ENCODE peak calls at places on chromosomes 16 and 17, in eight cellular contexts. J, A, X, M, E, L, P and C are unnamed samples.
A peak's percentile ranks its signal among the peaks of the same experiment; 100 is the strongest.

GRCh38 chr16:53766304-53767016 is 62.5 kb downstream of the FTO start:
- DNase-seq in A (no peak), L (no peak), P (peak; percentile 71), M (no peak), X (no peak), E (no peak), J (no peak), C (no peak)

GRCh38 chr16:51402239-51402638 is 251.2 kb upstream of the SALL1 start:
- DNase-seq in M (no peak), E (no peak), J (no peak), A (no peak), P (no peak), X (no peak), L (no peak), C (no peak)

GRCh38 chr16:79599837-79600635 is 501 bp downstream of the MAF start:
- DNase-seq in P (no peak), X (peak; percentile 74), M (no peak), L (no peak), E (no peak), A (peak; percentile 55), J (no peak), C (no peak)

GRCh38 chr16:57590654-57591085 is 37.8 kb upstream of the ADGRG1 start:
- DNase-seq in E (peak; percentile 8), M (no peak), X (no peak), A (no peak), J (no peak), P (peak; percentile 57), L (peak; percentile 53), C (no peak)

GRCh38 chr17:66290097-66290722 is 12.2 kb upstream of the PRKCA start:
- DNase-seq in A (peak; percentile 52), X (peak; percentile 27), M (no peak), L (no peak), J (no peak), E (no peak), P (no peak), C (no peak)

GRCh38 chr17:61139219-61139618 is 260.4 kb upstream of the TBX2 start:
- DNase-seq in X (no peak), L (no peak), E (no peak), M (no peak), A (peak; percentile 82), J (no peak), P (peak; percentile 73), C (peak; percentile 96)

GRCh38 chr17:8122923-8123694 is 797 bp downstream of the HES7 start:
- DNase-seq in A (peak; percentile 35), M (no peak), L (no peak), P (no peak), J (no peak), E (no peak), X (peak; percentile 44), C (no peak)

GRCh38 chr16:82201906-82202305 is 31.9 kb upstream of the MPHOSPH6 start:
- DNase-seq in P (no peak), M (no peak), J (no peak), A (no peak), L (no peak), X (no peak), E (no peak), C (no peak)

GRCh38 chr17:20072692-20072992 is 63.5 kb downstream of the SPECC1 start:
- DNase-seq in A (no peak), M (no peak), J (no peak), P (no peak), X (no peak), L (no peak), E (no peak), C (no peak)

GRCh38 chr17:20074489-20074888 is 65.3 kb downstream of the SPECC1 start:
- DNase-seq in P (no peak), L (no peak), X (no peak), M (no peak), A (no peak), J (no peak), E (no peak), C (no peak)

GRCh38 chr17:20071824-20072691 is 62.9 kb downstream of the SPECC1 start:
- DNase-seq in X (no peak), J (no peak), L (no peak), M (no peak), P (peak; percentile 44), E (no peak), A (peak; percentile 28), C (no peak)

GRCh38 chr17:20073056-20073979 is 64.2 kb downstream of the SPECC1 start:
- DNase-seq in E (no peak), M (no peak), L (no peak), A (no peak), X (peak; percentile 40), J (no peak), P (peak; percentile 51), C (peak; percentile 43)

DNA sequence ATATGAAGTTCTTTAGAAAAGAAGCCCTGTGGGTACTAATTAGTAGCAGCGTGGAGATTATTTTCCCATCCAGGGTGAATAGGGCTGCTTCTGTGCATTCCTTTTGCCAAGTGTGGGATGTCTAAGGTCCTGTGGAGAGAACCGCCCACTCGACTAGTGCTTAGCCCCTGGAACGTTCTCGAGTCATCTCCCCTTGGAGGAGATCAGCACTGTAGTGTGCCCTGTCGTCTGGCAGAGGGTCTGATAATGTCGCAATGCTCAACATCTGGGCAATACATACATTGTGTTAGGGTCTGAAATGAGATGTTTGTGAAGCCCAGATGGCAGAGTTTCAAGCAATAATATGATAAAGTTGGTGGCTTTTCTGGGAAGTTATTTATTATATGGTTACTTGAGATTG is 64.8 kb downstream of the SPECC1 start:
- DNase-seq in A (no peak), P (peak; percentile 31), E (no peak), L (no peak), M (no peak), X (no peak), J (no peak), C (no peak)
- H3K4me3 ChIP-seq in A (no peak overlapping the region), P (peak overlapping the region; percentile 15), E (no peak overlapping the region), L (peak overlapping the region; percentile 6), M (no peak overlapping the region), X (no peak overlapping the region), J (peak overlapping the region; percentile 57), C (no peak overlapping the region)

DNA sequence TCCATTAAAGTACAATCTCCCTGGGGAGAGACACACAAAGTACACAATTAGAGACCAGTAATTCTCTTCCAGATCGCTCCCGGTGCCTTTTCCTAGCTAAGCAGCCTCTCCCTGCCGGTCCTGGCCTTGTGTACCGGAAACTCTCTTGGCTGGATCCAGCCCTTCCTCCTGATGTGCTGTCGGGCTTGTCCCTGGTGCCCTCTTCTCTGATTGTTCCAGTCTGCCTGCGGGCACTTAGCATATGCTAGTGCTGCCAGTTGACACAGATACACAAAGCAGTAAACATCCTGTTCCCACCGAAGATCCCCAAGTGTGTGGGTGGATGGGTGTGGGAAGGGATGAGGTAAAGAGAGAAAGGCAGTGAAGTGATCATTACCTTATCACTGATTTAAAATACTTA is 9.7 kb downstream of the HS3ST3B1 start:
- DNase-seq in A (no peak), X (no peak), L (no peak), P (peak; percentile 51), E (no peak), M (no peak), J (no peak), C (no peak)
- H3K4me3 ChIP-seq in A (no peak overlapping the region), X (peak overlapping the region; percentile 80), L (no peak overlapping the region), P (no peak overlapping the region), E (no peak overlapping the region), M (no peak overlapping the region), J (no peak overlapping the region), C (no peak overlapping the region)

GRCh38 chr16:1155353-1156110 is 2.6 kb downstream of the CACNA1H start:
- DNase-seq in M (no peak), A (no peak), J (no peak), L (no peak), E (no peak), P (no peak), X (no peak), C (no peak)

GRCh38 chr16:1152651-1153259 is at the start of gene CACNA1H:
- DNase-seq in X (peak; percentile 75), L (no peak), E (no peak), M (no peak), J (no peak), P (no peak), A (no peak), C (peak; percentile 15)

GRCh38 chr16:1154887-1155331 is 2.0 kb downstream of the CACNA1H start:
- DNase-seq in J (no peak), X (no peak), L (no peak), P (no peak), M (no peak), A (no peak), E (no peak), C (no peak)

GRCh38 chr16:1153480-1154160 is 714 bp downstream of the CACNA1H start:
- DNase-seq in X (no peak), P (no peak), A (no peak), L (no peak), M (no peak), E (no peak), J (no peak), C (no peak)

GRCh38 chr16:1154291-1154886 is 1.5 kb downstream of the CACNA1H start:
- DNase-seq in E (no peak), X (peak; percentile 48), A (no peak), M (no peak), P (no peak), J (no peak), L (no peak), C (no peak)
- H3K4me3 ChIP-seq in E (no peak overlapping the region), X (peak overlapping the region; percentile 57), A (no peak overlapping the region), M (no peak overlapping the region), P (no peak overlapping the region), J (peak overlapping the region; percentile 56), L (peak overlapping the region; percentile 43), C (no peak overlapping the region)

GRCh38 chr17:80789356-80789902 is 202.2 kb upstream of the CHMP6 start:
- DNase-seq in M (no peak), J (no peak), X (no peak), E (peak; percentile 66), L (no peak), P (peak; percentile 98), A (peak; percentile 72), C (no peak)

GRCh38 chr17:80791758-80792284 is 199.8 kb upstream of the CHMP6 start:
- DNase-seq in X (no peak), L (peak; percentile 92), J (peak; percentile 50), P (peak; percentile 99), A (peak; percentile 58), E (peak; percentile 76), M (no peak), C (no peak)

GRCh38 chr17:80792373-80792781 is 199.3 kb upstream of the CHMP6 start:
- DNase-seq in M (no peak), X (no peak), A (no peak), J (no peak), L (no peak), P (no peak), E (no peak), C (no peak)

GRCh38 chr17:80790021-80790765 is 201.4 kb upstream of the CHMP6 start:
- DNase-seq in A (no peak), L (no peak), J (no peak), X (no peak), M (no peak), P (no peak), E (no peak), C (peak; percentile 73)

DNA sequence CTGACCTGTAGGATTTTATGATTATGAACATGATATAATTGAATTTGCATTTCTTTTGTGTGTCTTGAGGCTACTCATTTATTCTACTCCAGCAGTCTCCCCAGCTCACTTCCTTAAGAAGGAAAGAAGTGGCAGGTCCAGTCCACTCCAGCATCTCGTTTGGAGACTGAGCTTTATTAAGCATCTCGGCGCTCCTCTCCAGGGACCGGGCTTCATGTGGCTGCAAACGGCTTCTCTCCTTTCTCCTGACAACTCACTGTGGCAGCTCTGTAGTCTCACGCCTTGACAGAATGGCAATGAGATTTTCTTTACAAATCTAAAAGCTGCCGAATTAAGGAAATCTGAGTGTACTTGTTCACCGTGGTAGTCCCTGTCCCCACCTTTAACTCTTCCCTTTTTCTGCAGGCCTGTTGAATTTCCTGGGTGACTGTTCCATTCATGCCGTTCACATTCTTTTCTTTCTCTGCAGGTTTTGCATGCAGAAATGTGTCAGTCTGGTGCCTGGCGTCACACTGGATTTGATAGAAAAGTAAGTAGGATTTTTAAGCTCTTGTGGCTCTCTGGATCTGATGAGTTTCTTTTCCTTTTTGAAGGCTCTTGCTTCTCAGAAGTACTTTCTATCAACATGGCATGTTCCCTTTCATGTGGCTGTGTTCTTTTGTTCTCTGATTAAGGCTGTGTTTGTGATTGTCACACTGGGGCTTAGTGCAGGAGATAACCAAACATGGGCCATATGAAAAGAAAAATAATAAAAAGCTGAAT is 200.5 kb upstream of the CHMP6 start:
- DNase-seq in A (no peak), P (no peak), E (no peak), L (no peak), M (no peak), X (no peak), J (no peak), C (peak; percentile 88)
- H3K4me3 ChIP-seq in A (no peak overlapping the region), P (no peak overlapping the region), E (no peak overlapping the region), L (peak overlapping the region; percentile 35), M (no peak overlapping the region), X (no peak overlapping the region), J (no peak overlapping the region), C (peak overlapping the region; percentile 18)